ENCODE peak calls at places on chromosomes 1 and 21, in five cellular contexts. H, L, W, Z and Y are unnamed samples.

GRCh38 chr1:176826265-176826664 is 338.2 kb downstream of the ASTN1 start:
- DNase-seq in H (no peak), L (no peak), W (no peak), Z (no peak), Y (no peak)

GRCh38 chr1:8374356-8374755 is 56.4 kb downstream of the SLC45A1 start:
- DNase-seq in H (no peak), L (peak; percentile 40), W (peak; percentile 45), Z (no peak), Y (no peak)

GRCh38 chr1:206761369-206761768 is 9.2 kb upstream of the IL19 start:
- DNase-seq in H (no peak), L (no peak), W (no peak), Z (no peak), Y (no peak)

GRCh38 chr1:31101147-31101502 is 35.6 kb upstream of the PUM1 start:
- DNase-seq in H (peak; percentile 34), L (peak; percentile 70), W (peak; percentile 71), Z (peak; percentile 36), Y (no peak)

GRCh38 chr21:40421121-40421520 is 425.8 kb downstream of the DSCAM start:
- DNase-seq in H (no peak), L (no peak), W (no peak), Z (no peak), Y (no peak)

GRCh38 chr1:230005040-230005439 is 62.0 kb upstream of the GALNT2 start:
- DNase-seq in H (no peak), L (no peak), W (no peak), Z (no peak), Y (no peak)

GRCh38 chr1:181219938-181220337 is 131.4 kb downstream of the IER5 start:
- DNase-seq in H (no peak), L (peak; percentile 14), W (no peak), Z (no peak), Y (no peak)

GRCh38 chr1:28112388-28113311 is 24.2 kb upstream of the EYA3 start:
- DNase-seq in H (peak; percentile 49), L (peak; percentile 71), W (peak; percentile 56), Z (no peak), Y (no peak)

GRCh38 chr1:181398544-181398943 is 84.8 kb upstream of the CACNA1E start:
- DNase-seq in H (no peak), L (no peak), W (no peak), Z (no peak), Y (no peak)

GRCh38 chr1:145777357-145778145 is 46.3 kb downstream of the RNF115 start:
- DNase-seq in H (no peak), L (no peak), W (no peak), Z (no peak), Y (no peak)

GRCh38 chr1:168441745-168442144 is 102.1 kb downstream of the XCL2 start:
- DNase-seq in H (no peak), L (no peak), W (no peak), Z (no peak), Y (no peak)

GRCh38 chr1:154206212-154206611 is at the start of gene CFAP141:
- DNase-seq in H (no peak), L (peak; percentile 59), W (no peak), Z (no peak), Y (no peak)

GRCh38 chr1:183804382-183804781 is 538 bp upstream of the RGL1 start:
- DNase-seq in H (no peak), L (no peak), W (no peak), Z (no peak), Y (no peak)

GRCh38 chr1:206469411-206469932 is 804 bp upstream of the IKBKE start:
- DNase-seq in H (peak; percentile 78), L (no peak), W (no peak), Z (no peak), Y (no peak)

GRCh38 chr1:208065862-208066261 is 154.9 kb upstream of the CD34 start:
- DNase-seq in H (no peak), L (peak; percentile 41), W (no peak), Z (no peak), Y (no peak)

GRCh38 chr1:52707927-52708655 is 9.9 kb upstream of the COA7 start:
- DNase-seq in H (no peak), L (peak; percentile 67), W (peak; percentile 23), Z (no peak), Y (no peak)

GRCh38 chr1:115595279-115596079 is 46.3 kb upstream of the VANGL1 start:
- DNase-seq in H (peak; percentile 92), L (peak; percentile 97), W (peak; percentile 92), Z (peak; percentile 77), Y (peak; percentile 61)

GRCh38 chr1:230262867-230263572 is 163.1 kb downstream of the PGBD5 start:
- DNase-seq in H (no peak), L (no peak), W (no peak), Z (no peak), Y (no peak)

GRCh38 chr1:8146257-8146855 is 120.2 kb upstream of the ERRFI1 start:
- DNase-seq in H (no peak), L (no peak), W (no peak), Z (no peak), Y (no peak)

GRCh38 chr1:76625887-76626286 is 241.4 kb upstream of the ST6GALNAC5 start:
- DNase-seq in H (no peak), L (no peak), W (no peak), Z (no peak), Y (no peak)

GRCh38 chr1:193237381-193237978 is 51.1 kb upstream of the B3GALT2 start:
- DNase-seq in H (no peak), L (no peak), W (no peak), Z (no peak), Y (no peak)

GRCh38 chr1:160109686-160110085 is 5.9 kb upstream of the ATP1A2 start:
- DNase-seq in H (no peak), L (no peak), W (no peak), Z (no peak), Y (no peak)

GRCh38 chr1:175191654-175192053 is 922 bp downstream of the KIAA0040 start:
- DNase-seq in H (peak; percentile 51), L (no peak), W (no peak), Z (no peak), Y (no peak)

GRCh38 chr1:43329995-43330751 is 7.4 kb upstream of the MPL start:
- DNase-seq in H (no peak), L (peak; percentile 82), W (peak; percentile 46), Z (peak; percentile 14), Y (no peak)

GRCh38 chr1:40868051-40868723 is 6.0 kb upstream of the CITED4 start:
- DNase-seq in H (no peak), L (peak; percentile 95), W (peak; percentile 59), Z (no peak), Y (no peak)

GRCh38 chr1:3027611-3028371 is 6.5 kb downstream of the ACTRT2 start:
- DNase-seq in H (no peak), L (no peak), W (no peak), Z (no peak), Y (no peak)

GRCh38 chr1:108034396-108034795 is 69.4 kb upstream of the VAV3 start:
- DNase-seq in H (no peak), L (no peak), W (peak; percentile 14), Z (no peak), Y (no peak)

GRCh38 chr1:37177230-37177864 is 143.0 kb upstream of the GRIK3 start:
- DNase-seq in H (peak; percentile 45), L (peak; percentile 35), W (no peak), Z (no peak), Y (no peak)

GRCh38 chr1:115929846-115930245 is 46.5 kb upstream of the SLC22A15 start:
- DNase-seq in H (peak; percentile 3), L (peak; percentile 73), W (peak; percentile 81), Z (peak; percentile 30), Y (no peak)

GRCh38 chr1:18907021-18907913 is 4.9 kb upstream of the ALDH4A1 start:
- DNase-seq in H (peak; percentile 74), L (peak; percentile 48), W (peak; percentile 74), Z (peak; percentile 24), Y (no peak)

GRCh38 chr1:226441629-226442028 is 33.7 kb upstream of the PARP1 start:
- DNase-seq in H (no peak), L (no peak), W (no peak), Z (no peak), Y (no peak)

GRCh38 chr1:186188004-186188539 is 187.0 kb downstream of the TPR start:
- DNase-seq in H (no peak), L (peak; percentile 96), W (peak; percentile 62), Z (peak; percentile 71), Y (peak; percentile 56)